ENCODE peak calls at places on chromosomes 12 and 14, in five cellular contexts. One of them, this sample, is unnamed.

GRCh38 chr12:93183940-93184663 is 193.6 kb upstream of the NUDT4 start:
- DNase-seq in right cardiac atrium: peak; percentile 51
- DNase-seq in left lung: no peak
- DNase-seq in aorta: no peak
- DNase-seq in IMR-90: no peak
- DNase-seq in this sample: no peak

GRCh38 chr12:1594295-1595025 is at the start of gene FBXL14:
- DNase-seq in IMR-90: peak; percentile 79
- DNase-seq in left lung: peak; percentile 92
- DNase-seq in aorta: peak; percentile 96
- DNase-seq in right cardiac atrium: peak; percentile 92
- DNase-seq in this sample: peak; percentile 93

GRCh38 chr12:28023156-28023887 is 50.8 kb upstream of the PTHLH start:
- DNase-seq in aorta: no peak
- DNase-seq in left lung: no peak
- DNase-seq in IMR-90: peak; percentile 95
- DNase-seq in right cardiac atrium: no peak
- DNase-seq in this sample: no peak

GRCh38 chr12:27671865-27672264 is 24.4 kb upstream of the REP15 start:
- DNase-seq in right cardiac atrium: no peak
- DNase-seq in IMR-90: no peak
- DNase-seq in aorta: no peak
- DNase-seq in left lung: no peak
- DNase-seq in this sample: no peak

GRCh38 chr14:103386632-103387329 is 1.6 kb downstream of the MARK3 start:
- DNase-seq in aorta: no peak
- DNase-seq in right cardiac atrium: no peak
- DNase-seq in left lung: no peak
- DNase-seq in IMR-90: peak; percentile 35
- DNase-seq in this sample: no peak

GRCh38 chr12:105569886-105570285 is 239.4 kb downstream of the C12orf75 start:
- DNase-seq in IMR-90: no peak
- DNase-seq in right cardiac atrium: no peak
- DNase-seq in aorta: no peak
- DNase-seq in left lung: no peak
- DNase-seq in this sample: no peak

GRCh38 chr14:70993931-70994330 is 86.7 kb downstream of the PCNX1 start:
- DNase-seq in IMR-90: no peak
- DNase-seq in aorta: no peak
- DNase-seq in left lung: no peak
- DNase-seq in right cardiac atrium: no peak
- DNase-seq in this sample: no peak

GRCh38 chr14:91374897-91375747 is 42.5 kb downstream of the CCDC88C start:
- DNase-seq in aorta: no peak
- DNase-seq in IMR-90: no peak
- DNase-seq in right cardiac atrium: no peak
- DNase-seq in left lung: no peak
- DNase-seq in this sample: peak; percentile 77

GRCh38 chr14:21136024-21136423 is 19.8 kb downstream of the OR5AU1 start:
- DNase-seq in right cardiac atrium: no peak
- DNase-seq in aorta: no peak
- DNase-seq in IMR-90: peak; percentile 12
- DNase-seq in left lung: no peak
- DNase-seq in this sample: no peak

GRCh38 chr12:69497308-69498026 is 27.3 kb downstream of the FRS2 start:
- DNase-seq in aorta: no peak
- DNase-seq in left lung: no peak
- DNase-seq in right cardiac atrium: no peak
- DNase-seq in IMR-90: peak; percentile 40
- DNase-seq in this sample: no peak

GRCh38 chr12:6956332-6956727 is 5.2 kb downstream of the PTPN6 start:
- DNase-seq in left lung: no peak
- DNase-seq in aorta: peak; percentile 75
- DNase-seq in right cardiac atrium: no peak
- DNase-seq in IMR-90: no peak
- DNase-seq in this sample: no peak

GRCh38 chr12:107844312-107844921 is 69.9 kb downstream of the ASCL4 start:
- DNase-seq in aorta: no peak
- DNase-seq in right cardiac atrium: no peak
- DNase-seq in IMR-90: no peak
- DNase-seq in left lung: no peak
- DNase-seq in this sample: no peak

GRCh38 chr14:35366048-35366428 is 38.5 kb downstream of the NFKBIA start:
- DNase-seq in IMR-90: peak; percentile 74
- DNase-seq in left lung: peak; percentile 80
- DNase-seq in right cardiac atrium: peak; percentile 52
- DNase-seq in aorta: peak; percentile 85
- DNase-seq in this sample: no peak

GRCh38 chr12:12486661-12487240 is 75.9 kb downstream of the DUSP16 start:
- DNase-seq in left lung: no peak
- DNase-seq in aorta: no peak
- DNase-seq in right cardiac atrium: no peak
- DNase-seq in IMR-90: no peak
- DNase-seq in this sample: peak; percentile 49

GRCh38 chr14:55451398-55451797 is 11.0 kb upstream of the TBPL2 start:
- DNase-seq in left lung: no peak
- DNase-seq in aorta: no peak
- DNase-seq in right cardiac atrium: no peak
- DNase-seq in IMR-90: peak; percentile 25
- DNase-seq in this sample: no peak

GRCh38 chr12:109539508-109539907 is 33.8 kb downstream of the MMAB start:
- DNase-seq in right cardiac atrium: no peak
- DNase-seq in left lung: no peak
- DNase-seq in aorta: no peak
- DNase-seq in IMR-90: peak; percentile 81
- DNase-seq in this sample: no peak

GRCh38 chr12:112322882-112323547 is 59.2 kb downstream of the HECTD4 start:
- DNase-seq in right cardiac atrium: no peak
- DNase-seq in aorta: no peak
- DNase-seq in left lung: no peak
- DNase-seq in IMR-90: no peak
- DNase-seq in this sample: no peak

GRCh38 chr12:86081798-86082197 is 174.4 kb downstream of the MGAT4C start:
- DNase-seq in IMR-90: no peak
- DNase-seq in aorta: no peak
- DNase-seq in left lung: no peak
- DNase-seq in right cardiac atrium: no peak
- DNase-seq in this sample: no peak

GRCh38 chr12:112998997-112999767 is 20.9 kb downstream of the OAS2 start:
- DNase-seq in left lung: no peak
- DNase-seq in IMR-90: no peak
- DNase-seq in right cardiac atrium: no peak
- DNase-seq in aorta: no peak
- DNase-seq in this sample: no peak

GRCh38 chr12:68121143-68121542 is 38.4 kb downstream of the IFNG start:
- DNase-seq in left lung: no peak
- DNase-seq in aorta: no peak
- DNase-seq in right cardiac atrium: no peak
- DNase-seq in IMR-90: no peak
- DNase-seq in this sample: no peak

GRCh38 chr14:99028521-99028920 is 243.5 kb downstream of the BCL11B start:
- DNase-seq in left lung: no peak
- DNase-seq in aorta: no peak
- DNase-seq in IMR-90: no peak
- DNase-seq in right cardiac atrium: no peak
- DNase-seq in this sample: no peak

GRCh38 chr12:43797561-43798217 is 8.4 kb downstream of the TWF1 start:
- DNase-seq in left lung: no peak
- DNase-seq in IMR-90: peak; percentile 26
- DNase-seq in aorta: no peak
- DNase-seq in right cardiac atrium: no peak
- DNase-seq in this sample: no peak

GRCh38 chr14:81613341-81614045 is 79.8 kb upstream of the SEL1L start:
- DNase-seq in IMR-90: no peak
- DNase-seq in left lung: no peak
- DNase-seq in right cardiac atrium: no peak
- DNase-seq in aorta: no peak
- DNase-seq in this sample: no peak
- H3K9me3 ChIP-seq in IMR-90: peaks cover 8% of the 10 kb centered on the region
- H3K9me3 ChIP-seq in left lung: no peaks in the 10 kb centered on the region
- H3K9me3 ChIP-seq in right cardiac atrium: no peaks in the 10 kb centered on the region
- H3K9me3 ChIP-seq in aorta: no peaks in the 10 kb centered on the region
- H3K9me3 ChIP-seq in this sample: no peaks in the 10 kb centered on the region

GRCh38 chr14:106579084-106579483 is 1052.7 kb downstream of the TMEM121 start:
- DNase-seq in left lung: no peak
- DNase-seq in right cardiac atrium: no peak
- DNase-seq in aorta: no peak
- DNase-seq in IMR-90: no peak
- DNase-seq in this sample: no peak

GRCh38 chr14:106578479-106578878 is 1052.1 kb downstream of the TMEM121 start:
- DNase-seq in IMR-90: no peak
- DNase-seq in right cardiac atrium: no peak
- DNase-seq in aorta: no peak
- DNase-seq in left lung: no peak
- DNase-seq in this sample: no peak
- H3K9me3 ChIP-seq in IMR-90: peaks cover 34% of the 10 kb centered on the region
- H3K9me3 ChIP-seq in right cardiac atrium: no peaks in the 10 kb centered on the region
- H3K9me3 ChIP-seq in aorta: no peaks in the 10 kb centered on the region
- H3K9me3 ChIP-seq in left lung: no peaks in the 10 kb centered on the region
- H3K9me3 ChIP-seq in this sample: no peaks in the 10 kb centered on the region

GRCh38 chr12:75709474-75709873 is 198.1 kb upstream of the KRR1 start:
- DNase-seq in IMR-90: no peak
- DNase-seq in left lung: no peak
- DNase-seq in right cardiac atrium: no peak
- DNase-seq in aorta: no peak
- DNase-seq in this sample: no peak

GRCh38 chr12:75710361-75711069 is 199.1 kb upstream of the KRR1 start:
- DNase-seq in left lung: no peak
- DNase-seq in right cardiac atrium: no peak
- DNase-seq in aorta: no peak
- DNase-seq in IMR-90: no peak
- DNase-seq in this sample: no peak

GRCh38 chr12:75707983-75708382 is 196.6 kb upstream of the KRR1 start:
- DNase-seq in IMR-90: no peak
- DNase-seq in left lung: no peak
- DNase-seq in aorta: no peak
- DNase-seq in right cardiac atrium: no peak
- DNase-seq in this sample: no peak

GRCh38 chr12:75706786-75707605 is 195.6 kb upstream of the KRR1 start:
- DNase-seq in IMR-90: peak; percentile 93
- DNase-seq in right cardiac atrium: no peak
- DNase-seq in left lung: no peak
- DNase-seq in aorta: no peak
- DNase-seq in this sample: no peak

DNA sequence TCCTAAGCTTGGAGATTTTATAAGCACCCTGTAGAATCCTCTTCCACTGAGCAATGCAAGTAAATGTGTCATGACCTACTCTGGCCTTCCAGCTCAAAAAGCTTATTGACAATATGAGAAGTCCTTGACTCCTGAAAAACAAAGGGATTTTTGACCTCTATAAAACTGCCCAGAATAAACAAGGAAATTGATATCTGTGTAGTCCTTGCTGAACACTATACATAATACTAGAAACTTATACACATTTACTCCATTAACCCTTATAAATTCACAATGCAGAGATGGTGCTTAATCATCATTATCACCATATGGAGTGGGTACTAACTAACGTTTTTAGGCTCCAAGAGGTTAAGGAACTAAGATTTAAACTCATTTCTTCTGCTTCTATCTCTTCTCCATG is 197.4 kb upstream of the KRR1 start:
- DNase-seq in aorta: no peak
- DNase-seq in right cardiac atrium: no peak
- DNase-seq in IMR-90: no peak
- DNase-seq in left lung: no peak
- DNase-seq in this sample: no peak
- H3K9me3 ChIP-seq in aorta: no peaks in the 10 kb centered on the region
- H3K9me3 ChIP-seq in right cardiac atrium: no peaks in the 10 kb centered on the region
- H3K9me3 ChIP-seq in IMR-90: no peaks in the 10 kb centered on the region
- H3K9me3 ChIP-seq in left lung: no peaks in the 10 kb centered on the region
- H3K9me3 ChIP-seq in this sample: no peaks in the 10 kb centered on the region

GRCh38 chr12:133220521-133220920 is 15.2 kb downstream of the ANHX start:
- DNase-seq in aorta: no peak
- DNase-seq in IMR-90: no peak
- DNase-seq in right cardiac atrium: no peak
- DNase-seq in left lung: no peak
- DNase-seq in this sample: no peak

GRCh38 chr12:133217219-133217618 is 18.5 kb downstream of the ANHX start:
- DNase-seq in aorta: no peak
- DNase-seq in left lung: no peak
- DNase-seq in IMR-90: no peak
- DNase-seq in right cardiac atrium: no peak
- DNase-seq in this sample: no peak

GRCh38 chr12:133221241-133221640 is 14.4 kb downstream of the ANHX start:
- DNase-seq in left lung: no peak
- DNase-seq in right cardiac atrium: no peak
- DNase-seq in IMR-90: no peak
- DNase-seq in aorta: no peak
- DNase-seq in this sample: no peak

GRCh38 chr12:133215724-133216123 is 20.0 kb downstream of the ANHX start:
- DNase-seq in right cardiac atrium: no peak
- DNase-seq in left lung: no peak
- DNase-seq in IMR-90: no peak
- DNase-seq in aorta: no peak
- DNase-seq in this sample: no peak
- H3K9me3 ChIP-seq in right cardiac atrium: peaks cover 16% of the 10 kb centered on the region
- H3K9me3 ChIP-seq in left lung: peaks cover 99% of the 10 kb centered on the region
- H3K9me3 ChIP-seq in IMR-90: peaks cover 66% of the 10 kb centered on the region
- H3K9me3 ChIP-seq in aorta: peaks cover 33% of the 10 kb centered on the region
- H3K9me3 ChIP-seq in this sample: no peaks in the 10 kb centered on the region

DNA sequence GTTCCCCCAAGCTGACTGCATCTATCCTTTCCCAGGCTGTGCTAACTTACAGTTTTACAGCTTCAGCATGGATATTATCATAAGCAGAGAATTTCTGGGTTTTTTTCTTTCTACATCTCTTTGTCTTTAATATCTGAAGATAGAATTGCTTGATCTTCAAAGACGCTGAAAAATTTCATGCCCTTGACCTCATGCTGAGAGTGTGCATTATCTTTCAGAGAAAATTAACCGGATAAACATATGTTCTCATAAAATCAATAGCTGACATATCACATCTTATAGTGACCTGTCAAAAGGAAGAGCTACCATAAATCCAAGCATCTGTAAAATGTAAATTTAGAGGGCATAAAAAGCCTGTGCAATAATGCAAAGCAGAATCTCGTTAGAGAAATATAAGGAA is 1704.1 kb upstream of the FLRT2 start:
- DNase-seq in left lung: no peak
- DNase-seq in aorta: no peak
- DNase-seq in IMR-90: no peak
- DNase-seq in right cardiac atrium: no peak
- DNase-seq in this sample: no peak
- H3K9me3 ChIP-seq in left lung: peaks cover 4% of the 10 kb centered on the region
- H3K9me3 ChIP-seq in aorta: no peaks in the 10 kb centered on the region
- H3K9me3 ChIP-seq in IMR-90: no peaks in the 10 kb centered on the region
- H3K9me3 ChIP-seq in right cardiac atrium: no peaks in the 10 kb centered on the region
- H3K9me3 ChIP-seq in this sample: no peaks in the 10 kb centered on the region

GRCh38 chr12:99974146-99974545 is 10.6 kb downstream of the ANKS1B start:
- DNase-seq in left lung: no peak
- DNase-seq in aorta: no peak
- DNase-seq in IMR-90: no peak
- DNase-seq in right cardiac atrium: no peak
- DNase-seq in this sample: no peak
- H3K9me3 ChIP-seq in left lung: peaks cover 7% of the 10 kb centered on the region
- H3K9me3 ChIP-seq in aorta: peaks cover 1% of the 10 kb centered on the region
- H3K9me3 ChIP-seq in IMR-90: no peaks in the 10 kb centered on the region
- H3K9me3 ChIP-seq in right cardiac atrium: no peaks in the 10 kb centered on the region
- H3K9me3 ChIP-seq in this sample: no peaks in the 10 kb centered on the region

This sample was measured in pancreas.